ENCODE peak calls at places on chromosomes 13 and 19, in seven cellular contexts. Z, D, C, S, N, A and M are unnamed samples.

GRCh38 chr13:59643906-59644626 is 519.7 kb downstream of the DIAPH3 start:
- DNase-seq in D (no peak), A (no peak), Z (no peak), C (no peak), N (no peak), S (no peak), M (no peak)

GRCh38 chr19:42312370-42312769 is 739 bp upstream of the TMEM145 start:
- DNase-seq in A (no peak), D (no peak), N (no peak), S (no peak), C (no peak), Z (no peak), M (no peak)

GRCh38 chr13:73061478-73062275 is 2.9 kb downstream of the KLF5 start:
- DNase-seq in D (no peak), Z (peak), A (no peak), S (no peak), N (no peak), C (no peak), M (no peak)

GRCh38 chr13:113406321-113407102 is 42.6 kb upstream of the GRTP1 start:
- DNase-seq in N (no peak), C (no peak), Z (no peak), A (no peak), D (no peak), S (no peak), M (no peak)

GRCh38 chr13:25114220-25114619 is 18.3 kb downstream of the PABPC3 start:
- DNase-seq in S (peak), Z (peak), A (peak), N (peak), D (peak), C (peak), M (peak)

GRCh38 chr13:35720690-35721554 is 244.4 kb upstream of the MAB21L1 start:
- DNase-seq in S (no peak), N (peak), C (peak), D (peak), A (peak), Z (peak), M (no peak)

GRCh38 chr19:30780032-30780431 is 407.8 kb downstream of the ZNF536 start:
- DNase-seq in Z (no peak), S (no peak), D (no peak), A (no peak), C (no peak), N (no peak), M (no peak)

GRCh38 chr19:49833594-49833993 is 15.5 kb downstream of the MED25 start:
- DNase-seq in D (no peak), S (no peak), N (no peak), C (no peak), A (no peak), Z (no peak), M (no peak)

GRCh38 chr19:11612816-11613511 is 15.7 kb downstream of the ZNF627 start:
- DNase-seq in A (no peak), Z (no peak), C (no peak), S (no peak), D (no peak), N (no peak), M (no peak)

GRCh38 chr19:50488795-50489194 is 12.1 kb upstream of the GARIN5A start:
- DNase-seq in Z (no peak), S (no peak), A (no peak), C (no peak), D (no peak), N (no peak), M (no peak)

GRCh38 chr19:46975918-46976782 is 43.5 kb upstream of the NPAS1 start:
- DNase-seq in C (peak), A (no peak), N (no peak), Z (peak), S (no peak), D (peak), M (no peak)

GRCh38 chr13:27657724-27658123 is 36.0 kb downstream of the POLR1D start:
- DNase-seq in A (no peak), N (no peak), Z (peak), S (no peak), D (no peak), C (no peak), M (no peak)